ENCODE peak calls at places on chromosomes 7 and 10, in nine cellular contexts. One of them, this sample, is unnamed. For H3K4me1, the result is how much of the 10 kb centered on the place peaks cover.

GRCh38 chr10:103055105-103055504 is 137.0 kb downstream of the CNNM2 start:
- DNase-seq in heart left ventricle: no peak
- DNase-seq in HAP-1: no peak
- DNase-seq in mammary epithelial cell: no peak
- DNase-seq in tibial artery: no peak
- DNase-seq in astrocyte: no peak
- DNase-seq in heart right ventricle: no peak
- DNase-seq in HCT116: no peak
- DNase-seq in CD4-positive, alpha-beta memory T cell: no peak
- DNase-seq in this sample: no peak

GRCh38 chr10:34696423-34696822 is 118.7 kb downstream of the PARD3 start:
- DNase-seq in astrocyte: peak
- DNase-seq in heart right ventricle: no peak
- DNase-seq in heart left ventricle: no peak
- DNase-seq in HAP-1: no peak
- DNase-seq in tibial artery: no peak
- DNase-seq in mammary epithelial cell: peak
- DNase-seq in CD4-positive, alpha-beta memory T cell: no peak
- DNase-seq in HCT116: no peak
- DNase-seq in this sample: no peak

GRCh38 chr7:17773289-17773626 is 167.0 kb downstream of the SNX13 start:
- DNase-seq in HAP-1: peak
- DNase-seq in heart left ventricle: peak
- DNase-seq in astrocyte: peak
- DNase-seq in heart right ventricle: no peak
- DNase-seq in HCT116: no peak
- DNase-seq in CD4-positive, alpha-beta memory T cell: no peak
- DNase-seq in mammary epithelial cell: peak
- DNase-seq in tibial artery: no peak
- DNase-seq in this sample: no peak

GRCh38 chr7:70392282-70392681 is 739.7 kb upstream of the GALNT17 start:
- DNase-seq in HAP-1: no peak
- DNase-seq in HCT116: no peak
- DNase-seq in mammary epithelial cell: no peak
- DNase-seq in heart right ventricle: no peak
- DNase-seq in heart left ventricle: no peak
- DNase-seq in CD4-positive, alpha-beta memory T cell: no peak
- DNase-seq in astrocyte: peak
- DNase-seq in tibial artery: no peak
- DNase-seq in this sample: no peak

GRCh38 chr7:38594931-38595330 is 36.2 kb downstream of the AMPH start:
- DNase-seq in heart right ventricle: no peak
- DNase-seq in tibial artery: no peak
- DNase-seq in heart left ventricle: no peak
- DNase-seq in astrocyte: no peak
- DNase-seq in CD4-positive, alpha-beta memory T cell: no peak
- DNase-seq in mammary epithelial cell: no peak
- DNase-seq in HCT116: no peak
- DNase-seq in HAP-1: no peak
- DNase-seq in this sample: no peak

GRCh38 chr7:23276381-23276780 is 22.8 kb upstream of the MALSU1 start:
- DNase-seq in HCT116: no peak
- DNase-seq in tibial artery: no peak
- DNase-seq in mammary epithelial cell: no peak
- DNase-seq in heart left ventricle: no peak
- DNase-seq in astrocyte: no peak
- DNase-seq in HAP-1: peak
- DNase-seq in heart right ventricle: no peak
- DNase-seq in CD4-positive, alpha-beta memory T cell: no peak
- DNase-seq in this sample: no peak

GRCh38 chr10:128871671-128872231 is 595.3 kb upstream of the MGMT start:
- DNase-seq in mammary epithelial cell: no peak
- DNase-seq in astrocyte: no peak
- DNase-seq in heart right ventricle: no peak
- DNase-seq in heart left ventricle: no peak
- DNase-seq in tibial artery: peak
- DNase-seq in HCT116: no peak
- DNase-seq in HAP-1: no peak
- DNase-seq in CD4-positive, alpha-beta memory T cell: no peak
- DNase-seq in this sample: no peak

GRCh38 chr10:25080880-25081581 is 64.6 kb downstream of the THNSL1 start:
- DNase-seq in astrocyte: peak
- DNase-seq in HCT116: peak
- DNase-seq in heart right ventricle: peak
- DNase-seq in HAP-1: peak
- DNase-seq in CD4-positive, alpha-beta memory T cell: peak
- DNase-seq in tibial artery: peak
- DNase-seq in mammary epithelial cell: peak
- DNase-seq in heart left ventricle: peak
- DNase-seq in this sample: peak

GRCh38 chr10:33880291-33880690 is 545.8 kb upstream of the NRP1 start:
- DNase-seq in HAP-1: no peak
- DNase-seq in CD4-positive, alpha-beta memory T cell: no peak
- DNase-seq in astrocyte: no peak
- DNase-seq in HCT116: no peak
- DNase-seq in mammary epithelial cell: peak
- DNase-seq in heart left ventricle: no peak
- DNase-seq in tibial artery: no peak
- DNase-seq in heart right ventricle: no peak
- DNase-seq in this sample: no peak

GRCh38 chr10:51224610-51225230 is 150.4 kb downstream of the PRKG1 start:
- DNase-seq in HAP-1: no peak
- DNase-seq in HCT116: no peak
- DNase-seq in mammary epithelial cell: no peak
- DNase-seq in CD4-positive, alpha-beta memory T cell: no peak
- DNase-seq in astrocyte: peak
- DNase-seq in heart left ventricle: no peak
- DNase-seq in tibial artery: no peak
- DNase-seq in heart right ventricle: no peak
- DNase-seq in this sample: no peak

GRCh38 chr10:8026349-8027259 is 27.9 kb upstream of the GATA3 start:
- DNase-seq in mammary epithelial cell: peak
- DNase-seq in astrocyte: no peak
- DNase-seq in HCT116: no peak
- DNase-seq in CD4-positive, alpha-beta memory T cell: no peak
- DNase-seq in heart left ventricle: no peak
- DNase-seq in HAP-1: no peak
- DNase-seq in heart right ventricle: no peak
- DNase-seq in tibial artery: no peak
- DNase-seq in this sample: no peak

GRCh38 chr7:128947854-128948253 is 10.1 kb downstream of the IRF5 start:
- DNase-seq in HCT116: no peak
- DNase-seq in CD4-positive, alpha-beta memory T cell: no peak
- DNase-seq in HAP-1: no peak
- DNase-seq in tibial artery: no peak
- DNase-seq in astrocyte: no peak
- DNase-seq in heart right ventricle: no peak
- DNase-seq in mammary epithelial cell: no peak
- DNase-seq in heart left ventricle: no peak
- DNase-seq in this sample: no peak

GRCh38 chr10:33365871-33366411 is 31.5 kb upstream of the NRP1 start:
- DNase-seq in CD4-positive, alpha-beta memory T cell: no peak
- DNase-seq in heart right ventricle: no peak
- DNase-seq in heart left ventricle: no peak
- DNase-seq in astrocyte: peak
- DNase-seq in HCT116: peak
- DNase-seq in mammary epithelial cell: peak
- DNase-seq in tibial artery: no peak
- DNase-seq in HAP-1: no peak
- DNase-seq in this sample: peak

GRCh38 chr7:132750530-132751281 is 174.4 kb upstream of the PLXNA4 start:
- DNase-seq in mammary epithelial cell: no peak
- DNase-seq in HAP-1: no peak
- DNase-seq in heart right ventricle: no peak
- DNase-seq in HCT116: no peak
- DNase-seq in CD4-positive, alpha-beta memory T cell: no peak
- DNase-seq in heart left ventricle: no peak
- DNase-seq in tibial artery: no peak
- DNase-seq in astrocyte: peak
- DNase-seq in this sample: no peak

GRCh38 chr7:142412551-142413193 is 154.8 kb upstream of the PRSS58 start:
- DNase-seq in HAP-1: peak
- DNase-seq in mammary epithelial cell: peak
- DNase-seq in tibial artery: no peak
- DNase-seq in astrocyte: peak
- DNase-seq in CD4-positive, alpha-beta memory T cell: peak
- DNase-seq in heart left ventricle: no peak
- DNase-seq in HCT116: peak
- DNase-seq in heart right ventricle: no peak
- DNase-seq in this sample: peak

GRCh38 chr10:2392145-2392812 is 655.0 kb upstream of the ADARB2 start:
- DNase-seq in heart left ventricle: no peak
- DNase-seq in heart right ventricle: no peak
- DNase-seq in astrocyte: peak
- DNase-seq in mammary epithelial cell: no peak
- DNase-seq in tibial artery: no peak
- DNase-seq in CD4-positive, alpha-beta memory T cell: no peak
- DNase-seq in HCT116: no peak
- DNase-seq in HAP-1: no peak
- DNase-seq in this sample: no peak

GRCh38 chr10:75956624-75957023 is 525.2 kb downstream of the LRMDA start:
- DNase-seq in heart right ventricle: no peak
- DNase-seq in astrocyte: peak
- DNase-seq in mammary epithelial cell: peak
- DNase-seq in HAP-1: no peak
- DNase-seq in HCT116: peak
- DNase-seq in heart left ventricle: no peak
- DNase-seq in CD4-positive, alpha-beta memory T cell: no peak
- DNase-seq in tibial artery: no peak
- DNase-seq in this sample: no peak

GRCh38 chr7:100584677-100585510 is 1.0 kb downstream of the LRCH4 start:
- DNase-seq in mammary epithelial cell: peak
- DNase-seq in HAP-1: peak
- DNase-seq in heart left ventricle: peak
- DNase-seq in astrocyte: peak
- DNase-seq in tibial artery: no peak
- DNase-seq in heart right ventricle: peak
- DNase-seq in CD4-positive, alpha-beta memory T cell: no peak
- DNase-seq in HCT116: no peak
- DNase-seq in this sample: no peak

GRCh38 chr10:45444976-45445898 is 71.2 kb downstream of the ALOX5 start:
- DNase-seq in heart right ventricle: no peak
- DNase-seq in tibial artery: no peak
- DNase-seq in astrocyte: no peak
- DNase-seq in HAP-1: no peak
- DNase-seq in mammary epithelial cell: no peak
- DNase-seq in HCT116: no peak
- DNase-seq in CD4-positive, alpha-beta memory T cell: no peak
- DNase-seq in heart left ventricle: peak
- DNase-seq in this sample: no peak

DNA sequence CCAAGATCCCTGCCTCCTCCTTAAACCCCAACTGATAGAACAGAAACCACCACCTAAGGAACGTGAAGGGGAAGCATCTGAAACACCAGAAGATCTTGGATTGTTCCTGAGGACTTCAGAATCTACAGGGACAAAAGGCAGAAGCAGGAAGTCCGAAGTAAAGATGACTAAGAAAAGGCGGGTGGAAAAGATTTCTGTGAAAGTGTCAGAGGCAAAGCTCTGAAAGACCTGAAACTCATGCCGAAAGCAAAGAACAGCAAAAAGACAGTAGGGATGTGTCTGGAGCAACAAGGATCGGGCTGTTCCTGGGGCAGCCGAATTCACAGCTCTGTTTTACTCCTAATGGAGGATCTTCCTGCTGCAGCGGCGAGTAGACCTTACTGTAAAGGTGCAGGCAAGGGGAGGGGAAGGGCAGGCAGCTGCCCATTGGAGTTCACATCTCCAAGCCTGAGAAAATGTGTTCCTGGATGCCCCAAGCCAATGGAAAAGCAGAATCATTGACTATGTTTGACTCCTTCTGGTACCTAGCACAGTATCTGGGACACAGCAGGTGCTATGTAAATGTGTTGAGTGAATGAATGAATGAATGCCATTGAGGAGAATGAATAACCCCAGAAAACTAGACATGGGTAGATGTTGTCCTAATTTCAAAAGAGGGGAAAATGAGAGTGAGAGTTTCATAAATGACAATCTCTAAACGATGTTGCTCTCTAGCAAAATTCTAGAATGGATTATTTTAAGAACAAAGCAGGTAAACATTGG is 40.4 kb downstream of the PDIA4 start:
- DNase-seq in heart right ventricle: no peak
- DNase-seq in HCT116: no peak
- DNase-seq in astrocyte: no peak
- DNase-seq in heart left ventricle: no peak
- DNase-seq in tibial artery: peak
- DNase-seq in CD4-positive, alpha-beta memory T cell: no peak
- DNase-seq in HAP-1: peak
- DNase-seq in mammary epithelial cell: peak
- DNase-seq in this sample: no peak
- H3K4me1 ChIP-seq in heart right ventricle: under half
- H3K4me1 ChIP-seq in HCT116: under half
- H3K4me1 ChIP-seq in astrocyte: under half
- H3K4me1 ChIP-seq in heart left ventricle: under half
- H3K4me1 ChIP-seq in tibial artery: under half
- H3K4me1 ChIP-seq in CD4-positive, alpha-beta memory T cell: under half
- H3K4me1 ChIP-seq in HAP-1: under half
- H3K4me1 ChIP-seq in mammary epithelial cell: under half
- H3K4me1 ChIP-seq in this sample: under half

GRCh38 chr7:1060315-1061080 is 16.2 kb downstream of the GPR146 start:
- DNase-seq in tibial artery: peak
- DNase-seq in HCT116: no peak
- DNase-seq in astrocyte: no peak
- DNase-seq in heart right ventricle: peak
- DNase-seq in mammary epithelial cell: no peak
- DNase-seq in HAP-1: peak
- DNase-seq in CD4-positive, alpha-beta memory T cell: no peak
- DNase-seq in heart left ventricle: peak
- DNase-seq in this sample: no peak
- H3K4me1 ChIP-seq in tibial artery: under half
- H3K4me1 ChIP-seq in HCT116: under half
- H3K4me1 ChIP-seq in astrocyte: under half
- H3K4me1 ChIP-seq in heart right ventricle: under half
- H3K4me1 ChIP-seq in mammary epithelial cell: under half
- H3K4me1 ChIP-seq in HAP-1: under half
- H3K4me1 ChIP-seq in CD4-positive, alpha-beta memory T cell: under half
- H3K4me1 ChIP-seq in heart left ventricle: under half
- H3K4me1 ChIP-seq in this sample: under half

DNA sequence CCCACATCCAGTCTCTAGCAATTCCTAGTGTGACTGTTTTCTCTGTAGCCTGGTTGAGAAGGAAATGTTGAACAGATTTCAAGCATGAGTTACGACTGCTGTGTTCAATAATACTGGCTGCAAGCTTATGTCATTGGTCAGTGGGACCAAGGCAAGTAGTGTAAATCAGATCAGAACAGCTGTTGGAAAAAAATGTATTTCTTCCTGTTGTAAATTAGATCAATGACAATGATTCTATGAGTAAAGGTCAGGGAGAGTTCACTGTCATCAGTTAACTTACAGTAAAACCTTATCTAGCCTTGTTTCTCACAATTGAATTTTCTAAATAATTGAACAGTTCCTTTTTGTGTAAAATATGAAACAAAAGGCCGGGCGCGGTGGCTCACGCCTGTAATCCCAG is 6.7 kb downstream of the OTUD1 start:
- DNase-seq in heart left ventricle: no peak
- DNase-seq in heart right ventricle: no peak
- DNase-seq in HCT116: no peak
- DNase-seq in mammary epithelial cell: no peak
- DNase-seq in tibial artery: no peak
- DNase-seq in HAP-1: no peak
- DNase-seq in CD4-positive, alpha-beta memory T cell: no peak
- DNase-seq in astrocyte: no peak
- DNase-seq in this sample: no peak
- H3K4me1 ChIP-seq in heart left ventricle: under half
- H3K4me1 ChIP-seq in heart right ventricle: half or more
- H3K4me1 ChIP-seq in HCT116: under half
- H3K4me1 ChIP-seq in mammary epithelial cell: under half
- H3K4me1 ChIP-seq in tibial artery: half or more
- H3K4me1 ChIP-seq in HAP-1: under half
- H3K4me1 ChIP-seq in CD4-positive, alpha-beta memory T cell: half or more
- H3K4me1 ChIP-seq in astrocyte: under half
- H3K4me1 ChIP-seq in this sample: under half

GRCh38 chr10:74075906-74076305 is 74.7 kb downstream of the AP3M1 start:
- DNase-seq in HCT116: no peak
- DNase-seq in CD4-positive, alpha-beta memory T cell: no peak
- DNase-seq in mammary epithelial cell: no peak
- DNase-seq in heart left ventricle: no peak
- DNase-seq in tibial artery: no peak
- DNase-seq in HAP-1: no peak
- DNase-seq in astrocyte: no peak
- DNase-seq in heart right ventricle: no peak
- DNase-seq in this sample: no peak
- H3K4me1 ChIP-seq in HCT116: under half
- H3K4me1 ChIP-seq in CD4-positive, alpha-beta memory T cell: under half
- H3K4me1 ChIP-seq in mammary epithelial cell: under half
- H3K4me1 ChIP-seq in heart left ventricle: under half
- H3K4me1 ChIP-seq in tibial artery: half or more
- H3K4me1 ChIP-seq in HAP-1: under half
- H3K4me1 ChIP-seq in astrocyte: half or more
- H3K4me1 ChIP-seq in heart right ventricle: half or more
- H3K4me1 ChIP-seq in this sample: under half

This sample was measured in CD4-positive, CD25-positive, alpha-beta regulatory T cell.